ENCODE peak calls at places on chromosomes 2 and 18, in seven cellular contexts. V is bronchial epithelial cell, Y is endothelial cell, E is sigmoid colon, F is type B pancreatic cell, H is psoas muscle, P is RWPE2. R is an unnamed sample.

GRCh38 chr18:25815659-25816058 is 274.8 kb downstream of the SS18 start:
- DNase-seq in P (no peak), V (no peak), F (no peak), H (no peak), E (no peak), Y (no peak), R (no peak)

GRCh38 chr18:44841769-44842587 is 161.3 kb downstream of the SETBP1 start:
- DNase-seq in H (no peak), E (no peak), Y (no peak), P (no peak), V (no peak), F (no peak), R (no peak)

GRCh38 chr2:105184420-105184819 is 57.1 kb upstream of the GPR45 start:
- DNase-seq in V (no peak), H (no peak), F (no peak), Y (no peak), E (no peak), P (no peak), R (no peak)

GRCh38 chr2:949894-950626 is 589 bp upstream of the SNTG2 start:
- DNase-seq in H (no peak), P (no peak), Y (peak; percentile 22), E (no peak), V (no peak), F (no peak), R (no peak)

GRCh38 chr2:177597759-177598158 is 205.2 kb downstream of the AGPS start:
- DNase-seq in H (no peak), E (no peak), P (no peak), F (no peak), Y (no peak), V (no peak), R (peak; percentile 7)

GRCh38 chr2:184004289-184004944 is 593.9 kb upstream of the ZNF804A start:
- DNase-seq in E (no peak), Y (peak; percentile 11), V (peak; percentile 6), H (no peak), P (no peak), F (no peak), R (no peak)

GRCh38 chr2:193527146-193527545 is 1332.4 kb upstream of the TMEFF2 start:
- DNase-seq in H (no peak), P (no peak), Y (no peak), F (no peak), E (no peak), V (no peak), R (no peak)

GRCh38 chr2:207131634-207132418 is 33.9 kb downstream of the KLF7 start:
- DNase-seq in H (no peak), F (no peak), Y (no peak), P (no peak), V (no peak), E (no peak), R (no peak)

GRCh38 chr2:178271629-178272333 is 77.5 kb downstream of the OSBPL6 start:
- DNase-seq in Y (no peak), H (peak; percentile 85), V (peak; percentile 88), F (no peak), E (peak; percentile 92), P (no peak), R (no peak)

GRCh38 chr2:112168422-112169124 is 30.4 kb downstream of the FBLN7 start:
- DNase-seq in F (no peak), H (no peak), V (peak; percentile 16), E (no peak), P (no peak), Y (no peak), R (no peak)

GRCh38 chr2:228728961-228729360 is 542.1 kb downstream of the PID1 start:
- DNase-seq in V (peak; percentile 11), E (no peak), F (no peak), Y (no peak), H (no peak), P (no peak), R (no peak)

GRCh38 chr2:192940767-192941166 is 746.0 kb upstream of the TMEFF2 start:
- DNase-seq in Y (no peak), E (no peak), F (no peak), P (no peak), H (no peak), V (no peak), R (no peak)

GRCh38 chr2:41136966-41137494 is 685.1 kb upstream of the SLC8A1 start:
- DNase-seq in E (no peak), V (no peak), H (no peak), Y (no peak), P (no peak), F (no peak), R (no peak)

DNA sequence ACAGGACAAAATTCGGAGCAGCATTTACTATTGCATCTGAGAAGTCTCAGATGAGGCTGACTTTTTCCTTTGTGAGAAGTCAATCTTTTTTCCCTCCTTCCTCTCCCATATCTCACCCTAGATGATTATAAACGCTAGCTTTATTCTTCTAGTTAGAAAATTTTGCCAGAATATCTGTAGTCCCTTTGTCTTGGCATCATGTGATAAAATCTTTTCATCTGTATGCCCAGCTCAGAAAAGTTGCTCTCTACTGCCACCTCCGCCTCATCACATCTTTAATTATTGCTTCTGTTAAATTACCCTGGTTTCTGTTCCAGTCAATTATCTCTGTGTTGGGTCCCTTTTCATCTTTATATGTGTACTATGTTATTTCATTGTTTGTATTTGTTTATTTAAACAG is 210.8 kb upstream of the SLC35G4 start:
- DNase-seq in H (no peak), V (no peak), P (no peak), Y (no peak), F (no peak), E (no peak), R (no peak)
- TF ChIP-seq CTCF in H (no peak), V (no peak), P (peak; percentile 30), Y (peak; percentile 23), F (peak; percentile 58), E (no peak), R (peak; percentile 41)

GRCh38 chr18:32548688-32549087 is 78.0 kb upstream of the GAREM1 start:
- DNase-seq in H (no peak), F (no peak), Y (no peak), V (no peak), E (no peak), P (no peak), R (no peak)

GRCh38 chr18:32553174-32553573 is 82.5 kb upstream of the GAREM1 start:
- DNase-seq in V (no peak), E (no peak), F (no peak), Y (no peak), H (no peak), P (no peak), R (no peak)

GRCh38 chr18:32552421-32553030 is 81.8 kb upstream of the GAREM1 start:
- DNase-seq in F (no peak), V (peak; percentile 68), P (no peak), H (no peak), E (peak; percentile 68), Y (peak; percentile 66), R (no peak)

GRCh38 chr18:32549248-32549842 is 78.7 kb upstream of the GAREM1 start:
- DNase-seq in H (peak; percentile 23), E (no peak), Y (peak; percentile 64), F (no peak), P (no peak), V (peak; percentile 48), R (no peak)

DNA sequence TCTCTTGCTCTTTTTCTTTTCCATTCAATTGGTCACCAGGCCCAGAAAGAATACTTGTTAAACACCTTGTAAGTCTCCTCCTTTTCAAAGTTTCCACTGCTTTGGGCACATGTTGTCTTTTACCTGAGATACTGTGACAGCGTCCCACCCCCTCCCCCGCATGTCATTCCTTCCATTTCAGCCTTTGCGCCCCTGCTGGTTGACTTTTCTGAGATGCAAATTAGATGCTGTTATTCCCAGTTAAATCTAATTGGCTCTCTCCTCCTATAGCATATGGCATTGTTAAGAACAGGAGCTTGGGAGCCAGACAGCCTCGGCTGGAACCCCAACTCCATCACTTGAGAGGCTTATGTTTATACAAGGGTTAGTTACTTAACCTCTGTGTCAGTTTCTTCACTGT is 80.3 kb upstream of the GAREM1 start:
- DNase-seq in Y (peak; percentile 28), F (no peak), V (peak; percentile 21), E (no peak), P (no peak), H (no peak), R (no peak)
- TF ChIP-seq CTCF in Y (peak; percentile 37), F (peak; percentile 43), V (peak; percentile 24), E (no peak), P (no peak), H (no peak), R (no peak)

DNA sequence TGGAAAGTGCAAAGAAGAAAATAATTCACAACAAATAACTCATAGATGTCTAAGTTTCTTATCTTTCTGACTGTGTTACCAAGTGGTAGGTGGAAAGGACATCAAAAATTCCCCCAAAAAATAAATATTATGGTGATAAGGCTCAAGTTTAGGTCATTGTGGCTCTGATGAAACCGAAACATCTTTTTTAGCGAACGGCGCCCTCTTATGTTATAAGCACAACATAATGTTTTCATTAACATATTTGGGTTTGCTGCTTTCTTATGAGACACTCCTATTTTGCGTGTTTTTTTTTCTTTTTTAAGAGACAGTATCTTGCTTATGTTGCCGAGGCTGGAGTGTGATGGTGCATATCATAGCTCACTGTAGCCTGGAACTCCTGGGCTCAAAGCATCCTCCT is 38.6 kb upstream of the SLC35G4 start:
- DNase-seq in F (no peak), E (no peak), Y (no peak), H (no peak), V (no peak), P (no peak), R (no peak)
- TF ChIP-seq CTCF in F (peak; percentile 58), E (no peak), Y (peak; percentile 40), H (no peak), V (no peak), P (peak; percentile 8), R (peak; percentile 58)

DNA sequence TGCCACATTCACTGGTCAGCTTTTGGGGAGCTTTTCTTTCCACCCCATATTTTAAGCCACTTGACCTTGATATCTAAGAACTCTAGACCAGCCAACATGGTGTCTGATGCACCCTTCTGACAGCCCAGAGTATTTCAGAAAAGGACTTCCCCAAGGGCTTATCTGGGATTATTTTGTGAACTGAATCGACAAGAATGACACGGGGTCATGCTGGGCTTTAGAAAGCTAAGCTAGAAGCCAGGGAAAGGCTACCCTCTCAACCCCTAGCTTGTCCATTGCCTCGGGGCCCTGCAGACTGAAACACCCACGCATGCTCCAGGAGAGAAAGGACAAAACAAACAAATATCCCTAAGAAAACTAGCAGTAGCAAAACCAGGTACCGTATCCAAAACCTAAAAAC is 16.0 kb downstream of the SLC4A5 start:
- DNase-seq in F (no peak), H (no peak), Y (no peak), V (no peak), P (no peak), E (no peak), R (peak; percentile 48)
- TF ChIP-seq CTCF in F (no peak), H (no peak), Y (no peak), V (no peak), P (no peak), E (no peak), R (no peak)

DNA sequence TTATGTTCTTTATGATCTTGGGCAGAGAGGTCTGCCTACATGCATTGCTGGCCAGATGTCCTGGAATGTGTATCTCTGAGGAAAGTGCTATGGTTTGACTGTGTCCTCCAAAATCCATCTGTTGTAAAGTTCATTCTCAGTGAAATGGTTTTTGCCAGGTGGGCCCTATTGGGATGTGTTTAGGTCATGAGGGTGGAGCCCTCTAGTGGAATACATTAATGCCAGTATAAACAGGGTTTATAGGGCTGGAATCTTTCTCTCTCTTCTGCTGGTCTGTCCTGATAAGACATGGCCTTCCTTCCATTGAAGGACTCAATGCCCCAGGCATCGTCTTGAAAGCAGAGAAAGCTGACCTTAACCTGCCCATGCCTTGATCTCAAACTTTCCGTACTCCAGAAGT is 258.5 kb downstream of the RPIA start:
- DNase-seq in F (no peak), V (peak; percentile 8), E (no peak), Y (peak; percentile 15), P (no peak), H (no peak), R (no peak)
- TF ChIP-seq CTCF in F (no peak), V (peak; percentile 22), E (no peak), Y (peak; percentile 42), P (peak; percentile 35), H (no peak), R (no peak)